ENCODE peak calls at places on chromosomes 2 and 18, in five cellular contexts. T, I, O, S and M are unnamed samples.
A peak's percentile ranks its signal among the peaks of the same experiment; 100 is the strongest.

GRCh38 chr2:222973237-222973636 is 78.8 kb upstream of the KCNE4 start:
- DNase-seq in T (no peak), I (no peak), O (no peak), S (no peak), M (no peak)

GRCh38 chr2:69828913-69829242 is 582 bp upstream of the GMCL1 start:
- DNase-seq in T (no peak), I (no peak), O (no peak), S (no peak), M (no peak)

GRCh38 chr18:28036481-28036880 is 140.4 kb downstream of the CDH2 start:
- DNase-seq in T (no peak), I (no peak), O (no peak), S (no peak), M (no peak)

GRCh38 chr2:136957044-136957443 is 191.7 kb downstream of the THSD7B start:
- DNase-seq in T (no peak), I (no peak), O (no peak), S (no peak), M (no peak)

GRCh38 chr2:64919261-64919660 is 69.9 kb upstream of the SLC1A4 start:
- DNase-seq in T (no peak), I (no peak), O (no peak), S (no peak), M (no peak)

GRCh38 chr2:75481041-75481836 is 79.5 kb downstream of the EVA1A start:
- DNase-seq in T (peak; percentile 15), I (no peak), O (peak; percentile 18), S (no peak), M (no peak)

GRCh38 chr18:79926715-79927596 is 24.5 kb downstream of the SLC66A2 start:
- DNase-seq in T (no peak), I (no peak), O (no peak), S (no peak), M (no peak)

GRCh38 chr18:13165636-13166423 is 52.7 kb upstream of the LDLRAD4 start:
- DNase-seq in T (no peak), I (no peak), O (no peak), S (no peak), M (no peak)

GRCh38 chr2:24831216-24831615 is 38.0 kb downstream of the CENPO start:
- DNase-seq in T (no peak), I (no peak), O (no peak), S (no peak), M (no peak)

GRCh38 chr2:231514225-231514950 is 15.9 kb downstream of the NMUR1 start:
- DNase-seq in T (peak; percentile 97), I (peak; percentile 68), O (peak; percentile 98), S (peak; percentile 98), M (peak; percentile 98)

GRCh38 chr2:219483451-219484342 is 15.0 kb upstream of the GMPPA start:
- DNase-seq in T (no peak), I (no peak), O (no peak), S (no peak), M (no peak)

GRCh38 chr2:77552956-77553355 is 30.8 kb upstream of the LRRTM4 start:
- DNase-seq in T (peak; percentile 4), I (no peak), O (no peak), S (no peak), M (no peak)

GRCh38 chr2:203510941-203511305 is 24.2 kb downstream of the RAPH1 start:
- DNase-seq in T (peak; percentile 36), I (no peak), O (no peak), S (no peak), M (no peak)

DNA sequence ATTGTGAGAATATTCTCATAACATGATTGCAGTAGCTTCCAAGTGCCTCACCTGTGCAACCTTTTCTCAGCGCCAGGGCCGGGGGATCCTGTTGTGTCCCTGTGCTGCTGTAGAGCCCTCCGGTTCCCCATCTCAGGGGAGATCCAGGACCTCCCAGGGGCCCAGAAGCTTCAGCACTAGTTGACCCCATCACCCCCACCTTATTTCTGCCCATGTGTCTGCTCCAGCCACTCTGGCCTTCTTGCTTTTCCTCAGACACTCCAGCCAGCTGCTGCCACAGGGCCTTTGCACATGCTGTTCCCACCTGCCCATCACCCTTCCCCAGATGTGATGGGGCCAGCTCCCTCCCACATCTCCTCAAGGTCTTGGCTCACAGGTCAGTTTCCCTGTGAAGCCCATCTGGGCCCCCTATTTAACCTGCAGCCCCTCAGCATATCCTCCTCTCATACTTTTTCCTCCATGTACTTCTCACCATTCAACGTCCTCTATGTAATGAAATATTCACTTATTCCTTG is 226.5 kb downstream of the SEPTIN10 start:
- DNase-seq in T (no peak), I (no peak), O (no peak), S (no peak), M (no peak)
- TF ChIP-seq CTCF in T (no peak), I (no peak), O (no peak), S (no peak), M (no peak)

GRCh38 chr2:183542593-183542992 is 418.4 kb downstream of the NUP35 start:
- DNase-seq in T (no peak), I (no peak), O (no peak), S (no peak), M (no peak)
- TF ChIP-seq CTCF in T (no peak), I (no peak), O (no peak), S (no peak), M (no peak)

GRCh38 chr2:240013343-240013742 is 11.8 kb downstream of the NDUFA10 start:
- DNase-seq in T (peak; percentile 24), I (no peak), O (peak; percentile 16), S (no peak), M (no peak)
- TF ChIP-seq CTCF in T (peak; percentile 44), I (peak; percentile 34), O (no peak), S (no peak), M (peak; percentile 44)

GRCh38 chr18:9661564-9661963 is 46.5 kb upstream of the RAB31 start:
- DNase-seq in T (no peak), I (no peak), O (peak; percentile 36), S (no peak), M (no peak)
- TF ChIP-seq CTCF in T (peak; percentile 43), I (peak; percentile 49), O (peak; percentile 27), S (peak; percentile 28), M (no peak)

DNA sequence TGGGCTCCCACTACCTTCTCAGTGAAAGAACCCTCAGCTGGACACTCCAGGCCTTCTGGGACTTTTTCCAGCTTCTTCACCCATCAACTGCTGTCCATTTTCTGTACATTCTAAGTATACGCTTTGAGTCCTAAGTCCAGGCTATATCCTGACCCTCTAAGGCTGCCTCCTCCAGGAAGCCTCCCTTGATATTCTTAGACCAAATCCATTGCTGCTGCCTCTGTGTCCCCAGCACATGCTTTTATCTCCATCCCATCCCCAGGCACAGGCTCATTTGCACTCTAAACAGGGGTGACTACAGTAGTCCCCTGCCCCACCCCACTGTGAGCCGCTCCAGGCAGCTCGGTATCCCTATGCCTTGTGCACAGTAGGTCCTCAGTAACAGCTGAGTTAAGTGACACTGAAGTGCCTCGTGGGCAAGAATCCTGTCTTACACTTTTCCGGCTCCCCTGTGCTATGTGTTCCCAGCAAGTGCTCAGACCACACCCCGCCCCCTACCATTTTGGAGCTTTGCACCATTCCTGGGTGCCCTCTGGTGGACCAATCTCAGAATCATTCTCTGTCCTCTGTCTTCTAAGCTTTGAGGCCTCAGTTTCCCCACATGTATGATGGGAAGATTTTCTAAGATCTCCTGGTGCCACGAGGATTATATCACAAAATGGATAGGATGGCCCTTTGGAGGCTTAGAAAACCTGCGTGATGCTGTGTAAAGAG is 34.9 kb downstream of the EMX1 start:
- DNase-seq in T (no peak), I (no peak), O (no peak), S (no peak), M (no peak)
- TF ChIP-seq CTCF in T (no peak), I (no peak), O (no peak), S (no peak), M (no peak)